ENCODE peak calls at places on chromosome 7, in eight cellular contexts. H, I, R, L, W, K, S and B are unnamed samples.

GRCh38 chr7:27245798-27246691 is 3.4 kb downstream of the EVX1 start:
- DNase-seq in R (no peak), S (no peak), L (no peak), H (no peak), W (no peak), I (no peak), K (no peak), B (peak)

GRCh38 chr7:141208539-141208938 is 134.7 kb downstream of the TMEM178B start:
- DNase-seq in H (no peak), K (no peak), S (no peak), R (no peak), W (peak), L (no peak), I (no peak), B (no peak)

GRCh38 chr7:69663911-69664310 is 65.6 kb downstream of the AUTS2 start:
- DNase-seq in R (no peak), W (no peak), S (no peak), L (no peak), H (no peak), K (no peak), I (no peak), B (no peak)

GRCh38 chr7:119620769-119621168 is 652.2 kb upstream of the KCND2 start:
- DNase-seq in H (no peak), K (no peak), S (no peak), W (no peak), R (no peak), L (no peak), I (no peak), B (no peak)

GRCh38 chr7:80151274-80151665 is 16.6 kb downstream of the GNAI1 start:
- DNase-seq in R (no peak), W (peak), K (no peak), H (no peak), I (no peak), L (peak), S (peak), B (no peak)

GRCh38 chr7:109745677-109746410 is 1176.2 kb downstream of the DNAJB9 start:
- DNase-seq in K (no peak), I (no peak), W (no peak), L (peak), H (no peak), R (no peak), S (no peak), B (no peak)

GRCh38 chr7:46054290-46054689 is 133.2 kb upstream of the IGFBP3 start:
- DNase-seq in H (no peak), I (no peak), R (no peak), W (no peak), L (no peak), K (no peak), S (peak), B (no peak)

GRCh38 chr7:103934508-103934907 is 55.0 kb downstream of the RELN start:
- DNase-seq in L (no peak), I (no peak), H (no peak), K (no peak), W (no peak), R (no peak), S (no peak), B (no peak)

GRCh38 chr7:123601530-123601929 is at the start of gene ASB15:
- DNase-seq in L (no peak), K (no peak), H (no peak), W (no peak), I (no peak), R (no peak), S (no peak), B (no peak)

GRCh38 chr7:25360471-25360870 is 132.2 kb upstream of the NPVF start:
- DNase-seq in L (no peak), R (no peak), W (no peak), I (no peak), K (no peak), S (no peak), H (no peak), B (no peak)

GRCh38 chr7:134470864-134471263 is 12.0 kb upstream of the AKR1B1 start:
- DNase-seq in W (peak), K (no peak), R (no peak), S (peak), I (no peak), L (peak), H (no peak), B (no peak)

GRCh38 chr7:81111358-81111757 is 192.5 kb upstream of the SEMA3C start:
- DNase-seq in L (no peak), I (no peak), H (peak), W (peak), R (no peak), K (peak), S (peak), B (no peak)

GRCh38 chr7:150383710-150384397 is 4.7 kb downstream of the ZNF775 start:
- DNase-seq in R (no peak), K (no peak), L (no peak), S (no peak), H (no peak), I (no peak), W (no peak), B (peak)

GRCh38 chr7:101207459-101207858 is 6.6 kb upstream of the MOGAT3 start:
- DNase-seq in L (no peak), I (no peak), H (no peak), S (no peak), R (no peak), K (no peak), W (no peak), B (no peak)

GRCh38 chr7:18761046-18761445 is 265.5 kb downstream of the HDAC9 start:
- DNase-seq in K (no peak), W (no peak), L (no peak), I (no peak), R (no peak), S (no peak), H (no peak), B (no peak)

GRCh38 chr7:46296526-46296925 is 375.5 kb upstream of the IGFBP3 start:
- DNase-seq in S (no peak), K (no peak), H (no peak), W (peak), I (no peak), R (no peak), L (no peak), B (no peak)

GRCh38 chr7:66575398-66575797 is 53.3 kb upstream of the KCTD7 start:
- DNase-seq in K (no peak), R (no peak), W (no peak), H (no peak), L (no peak), S (no peak), I (no peak), B (no peak)

GRCh38 chr7:74280985-74281384 is 8.2 kb upstream of the CLIP2 start:
- DNase-seq in S (peak), R (no peak), W (no peak), H (no peak), L (no peak), I (no peak), K (no peak), B (no peak)

GRCh38 chr7:19665399-19666008 is 43.3 kb downstream of the POLR1F start:
- DNase-seq in W (peak), S (peak), L (no peak), H (peak), R (no peak), I (peak), K (no peak), B (no peak)

GRCh38 chr7:94003446-94004023 is 620 bp downstream of the BET1 start:
- DNase-seq in W (peak), H (no peak), S (peak), K (peak), R (no peak), L (no peak), I (no peak), B (no peak)

GRCh38 chr7:98464558-98464940 is 63.7 kb upstream of the BAIAP2L1 start:
- DNase-seq in R (no peak), I (no peak), K (no peak), S (no peak), W (no peak), L (no peak), H (no peak), B (no peak)

GRCh38 chr7:25777969-25778767 is 373.8 kb upstream of the NFE2L3 start:
- DNase-seq in K (no peak), S (no peak), L (no peak), R (no peak), I (no peak), W (no peak), H (no peak), B (no peak)

GRCh38 chr7:32890553-32891045 is 961 bp downstream of the KBTBD2 start:
- DNase-seq in W (peak), H (no peak), S (peak), L (peak), R (peak), I (peak), K (no peak), B (no peak)

GRCh38 chr7:111438369-111439289 is 123.7 kb downstream of the IMMP2L start:
- DNase-seq in S (peak), K (peak), H (peak), L (no peak), I (no peak), W (peak), R (no peak), B (no peak)

GRCh38 chr7:75987805-75988630 is 6.4 kb downstream of the TMEM120A start:
- DNase-seq in L (no peak), W (no peak), I (no peak), H (no peak), S (no peak), K (no peak), R (no peak), B (no peak)

GRCh38 chr7:50450691-50451051 is 521 bp upstream of the FIGNL1 start:
- DNase-seq in R (peak), H (no peak), K (no peak), W (no peak), S (no peak), I (peak), L (no peak), B (peak)

GRCh38 chr7:133688483-133689239 is 435.8 kb downstream of the EXOC4 start:
- DNase-seq in I (no peak), S (peak), W (peak), L (peak), R (no peak), H (no peak), K (no peak), B (no peak)